ENCODE peak calls at places on chromosome 2, in seven cellular contexts. M, Q, X, R, H, Y and C are unnamed samples.

GRCh38 chr2:65549262-65550036 is 117.0 kb upstream of the SPRED2 start:
- DNase-seq in M (no peak), Q (peak), X (no peak), R (no peak), H (no peak), Y (no peak), C (no peak)

GRCh38 chr2:17309741-17310339 is 208.4 kb downstream of the RAD51AP2 start:
- DNase-seq in M (no peak), Q (peak), X (peak), R (peak), H (no peak), Y (peak), C (peak)

GRCh38 chr2:168396131-168396530 is 59.9 kb upstream of the CERS6 start:
- DNase-seq in M (no peak), Q (no peak), X (peak), R (no peak), H (no peak), Y (no peak), C (peak)

GRCh38 chr2:19187323-19188020 is 171.0 kb downstream of the OSR1 start:
- DNase-seq in M (no peak), Q (no peak), X (peak), R (no peak), H (no peak), Y (peak), C (no peak)

GRCh38 chr2:64237266-64237665 is 93.0 kb upstream of the PELI1 start:
- DNase-seq in M (no peak), Q (no peak), X (no peak), R (no peak), H (no peak), Y (no peak), C (no peak)

GRCh38 chr2:231911381-231911780 is 14.8 kb downstream of the NPPC start:
- DNase-seq in M (no peak), Q (no peak), X (no peak), R (no peak), H (no peak), Y (no peak), C (no peak)

GRCh38 chr2:239361311-239361642 is 39.5 kb downstream of the HDAC4 start:
- DNase-seq in M (no peak), Q (no peak), X (no peak), R (no peak), H (no peak), Y (no peak), C (peak)

GRCh38 chr2:178761759-178762371 is 45.4 kb downstream of the TTN start:
- DNase-seq in M (no peak), Q (peak), X (peak), R (peak), H (no peak), Y (peak), C (peak)

GRCh38 chr2:18701981-18702380 is 112.6 kb upstream of the NT5C1B start:
- DNase-seq in M (no peak), Q (no peak), X (peak), R (no peak), H (no peak), Y (peak), C (peak)

GRCh38 chr2:129319422-129319717 is 660.1 kb upstream of the RAB6C start:
- DNase-seq in M (no peak), Q (no peak), X (no peak), R (no peak), H (no peak), Y (no peak), C (no peak)

GRCh38 chr2:202479090-202479489 is 103.0 kb downstream of the BMPR2 start:
- DNase-seq in M (no peak), Q (no peak), X (no peak), R (no peak), H (no peak), Y (no peak), C (no peak)

GRCh38 chr2:1866402-1867091 is 122.2 kb upstream of the PXDN start:
- DNase-seq in M (no peak), Q (no peak), X (peak), R (no peak), H (no peak), Y (no peak), C (peak)

GRCh38 chr2:107419191-107419590 is 407.5 kb upstream of the RGPD4 start:
- DNase-seq in M (no peak), Q (no peak), X (no peak), R (no peak), H (no peak), Y (no peak), C (no peak)

GRCh38 chr2:204834716-204835115 is 289.4 kb downstream of the PARD3B start:
- DNase-seq in M (no peak), Q (no peak), X (no peak), R (no peak), H (no peak), Y (no peak), C (no peak)

GRCh38 chr2:178700922-178701342 is 106.3 kb downstream of the TTN start:
- DNase-seq in M (no peak), Q (peak), X (peak), R (peak), H (no peak), Y (peak), C (peak)

GRCh38 chr2:239306274-239307220 is 94.3 kb downstream of the HDAC4 start:
- DNase-seq in M (peak), Q (no peak), X (no peak), R (no peak), H (no peak), Y (no peak), C (no peak)

GRCh38 chr2:222946700-222947278 is 86.0 kb downstream of the ACSL3 start:
- DNase-seq in M (no peak), Q (no peak), X (peak), R (no peak), H (no peak), Y (no peak), C (no peak)

GRCh38 chr2:8659092-8659734 is 22.6 kb upstream of the ID2 start:
- DNase-seq in M (no peak), Q (peak), X (no peak), R (no peak), H (no peak), Y (no peak), C (no peak)

GRCh38 chr2:178924817-178925216 is 117.6 kb upstream of the TTN start:
- DNase-seq in M (no peak), Q (no peak), X (no peak), R (no peak), H (no peak), Y (peak), C (no peak)

GRCh38 chr2:71778514-71779305 is 325.3 kb downstream of the DYSF start:
- DNase-seq in M (no peak), Q (no peak), X (no peak), R (peak), H (no peak), Y (peak), C (no peak)

GRCh38 chr2:42560886-42561285 is 7.5 kb upstream of the MTA3 start:
- DNase-seq in M (no peak), Q (no peak), X (no peak), R (no peak), H (no peak), Y (no peak), C (no peak)

GRCh38 chr2:231674587-231675334 is 33.6 kb upstream of the PTMA start:
- DNase-seq in M (peak), Q (peak), X (peak), R (peak), H (peak), Y (peak), C (peak)

GRCh38 chr2:31764169-31764568 is 183.4 kb upstream of the SRD5A2 start:
- DNase-seq in M (no peak), Q (no peak), X (no peak), R (no peak), H (no peak), Y (peak), C (no peak)

GRCh38 chr2:55887351-55887750 is 36.2 kb downstream of the EFEMP1 start:
- DNase-seq in M (no peak), Q (no peak), X (peak), R (no peak), H (no peak), Y (no peak), C (peak)

GRCh38 chr2:200613692-200614091 is 27.9 kb downstream of the AOX1 start:
- DNase-seq in M (no peak), Q (no peak), X (no peak), R (no peak), H (no peak), Y (no peak), C (no peak)

GRCh38 chr2:190562121-190562520 is 27.6 kb upstream of the NEMP2 start:
- DNase-seq in M (no peak), Q (no peak), X (no peak), R (no peak), H (peak), Y (no peak), C (no peak)

GRCh38 chr2:42128731-42129486 is 40.2 kb upstream of the EML4 start:
- DNase-seq in M (no peak), Q (no peak), X (peak), R (peak), H (no peak), Y (no peak), C (peak)

GRCh38 chr2:208820289-208820688 is 413.7 kb downstream of the PTH2R start:
- DNase-seq in M (no peak), Q (peak), X (peak), R (peak), H (no peak), Y (peak), C (peak)

GRCh38 chr2:10307561-10308156 is 5.0 kb downstream of the HPCAL1 start:
- DNase-seq in M (no peak), Q (no peak), X (peak), R (peak), H (no peak), Y (no peak), C (no peak)

GRCh38 chr2:221176666-221177065 is 395.4 kb downstream of the EPHA4 start:
- DNase-seq in M (no peak), Q (no peak), X (no peak), R (peak), H (no peak), Y (no peak), C (no peak)

GRCh38 chr2:187075106-187076070 is 226.4 kb upstream of the ZSWIM2 start:
- DNase-seq in M (no peak), Q (no peak), X (no peak), R (no peak), H (peak), Y (no peak), C (no peak)

GRCh38 chr2:216713691-216714411 is 18.5 kb upstream of the IGFBP5 start:
- DNase-seq in M (peak), Q (no peak), X (peak), R (peak), H (peak), Y (peak), C (peak)

GRCh38 chr2:240463866-240464481 is 28.5 kb downstream of the GPC1 start:
- DNase-seq in M (peak), Q (no peak), X (no peak), R (no peak), H (peak), Y (no peak), C (no peak)

GRCh38 chr2:69036926-69037325 is 23.9 kb downstream of the ANTXR1 start:
- DNase-seq in M (no peak), Q (no peak), X (peak), R (no peak), H (no peak), Y (no peak), C (peak)

GRCh38 chr2:31216734-31217133 is 581 bp downstream of the CAPN14 start:
- DNase-seq in M (no peak), Q (no peak), X (no peak), R (no peak), H (no peak), Y (no peak), C (no peak)

GRCh38 chr2:23381084-23381483 is 3.9 kb upstream of the KLHL29 start:
- DNase-seq in M (peak), Q (no peak), X (peak), R (peak), H (peak), Y (peak), C (peak)

GRCh38 chr2:113181491-113182051 is 7.8 kb downstream of the PSD4 start:
- DNase-seq in M (no peak), Q (no peak), X (no peak), R (no peak), H (no peak), Y (no peak), C (no peak)

DNA sequence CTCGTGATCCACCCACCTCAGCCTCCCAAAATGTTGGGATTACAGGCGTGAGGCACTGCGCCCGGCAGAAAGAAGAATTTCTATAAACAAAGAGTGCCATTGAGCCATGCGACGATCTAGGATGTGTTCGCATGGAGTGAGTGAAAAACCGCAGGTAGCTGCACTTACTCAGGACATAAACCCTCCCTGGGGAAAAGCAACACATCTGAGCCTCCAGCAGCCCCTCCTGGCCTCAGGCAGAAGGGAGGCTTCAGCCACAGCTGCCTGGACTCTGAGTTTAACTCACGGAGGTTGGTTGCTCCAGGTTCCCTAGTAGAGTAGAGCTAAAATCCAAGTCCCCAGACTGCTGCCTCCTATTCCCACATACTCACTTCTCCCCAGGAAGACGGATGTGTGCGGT is 11.3 kb upstream of the STK25 start:
- DNase-seq in M (no peak), Q (no peak), X (no peak), R (no peak), H (no peak), Y (no peak), C (no peak)
- TF ChIP-seq CTCF in M (no peak), Q (no peak), X (no peak), R (no peak), H (no peak), Y (no peak), C (no peak)

DNA sequence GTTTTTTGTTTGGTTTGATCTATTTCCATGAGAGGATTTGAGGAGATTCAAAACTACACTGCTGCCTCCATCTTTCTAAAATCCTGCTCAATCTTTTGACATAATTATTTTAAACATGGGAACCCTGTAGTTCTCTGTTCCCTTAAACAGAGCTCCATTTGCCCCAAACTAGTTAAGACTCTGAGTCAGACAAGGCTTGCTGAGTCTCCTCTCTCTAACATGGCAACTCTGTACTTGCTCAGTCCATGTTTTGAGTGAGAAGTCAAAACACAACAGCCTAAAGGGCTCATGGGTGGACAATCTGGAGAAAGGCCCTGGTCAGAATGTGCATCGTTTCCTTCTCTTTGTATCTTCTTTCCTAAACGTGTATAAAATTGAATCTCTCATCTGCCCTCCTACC is 7.1 kb upstream of the STAMBP start:
- DNase-seq in M (no peak), Q (no peak), X (no peak), R (no peak), H (no peak), Y (no peak), C (no peak)
- H3K4me3 ChIP-seq in M (no peak), Q (no peak), X (no peak), R (no peak), H (no peak), Y (no peak), C (no peak)

DNA sequence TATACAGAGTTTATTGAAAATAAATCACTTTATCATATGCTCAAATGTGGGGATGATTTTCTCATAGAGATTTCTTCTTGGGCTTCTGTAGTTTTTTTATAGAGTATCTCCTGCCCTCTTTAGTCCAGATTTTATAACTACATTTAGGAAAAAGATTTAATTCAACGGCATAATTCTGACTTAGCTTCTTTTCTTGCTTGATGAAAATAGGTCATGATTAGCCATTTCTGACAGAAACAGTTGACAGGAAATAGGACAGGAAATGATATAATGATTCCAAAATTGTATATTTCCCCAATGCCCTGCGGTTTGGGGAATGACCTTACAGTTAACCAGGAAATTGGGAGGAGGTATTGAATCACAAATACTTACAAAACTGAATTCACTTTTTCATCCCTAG is 1531.9 kb upstream of the ACVR2A start:
- DNase-seq in M (no peak), Q (no peak), X (peak), R (peak), H (no peak), Y (peak), C (peak)
- TF ChIP-seq CTCF in M (no peak), Q (peak), X (peak), R (peak), H (no peak), Y (peak), C (peak)

GRCh38 chr2:149596471-149596870 is 8.9 kb upstream of the MMADHC start:
- DNase-seq in M (no peak), Q (no peak), X (no peak), R (no peak), H (no peak), Y (no peak), C (no peak)

GRCh38 chr2:149601141-149601796 is 13.7 kb upstream of the MMADHC start:
- DNase-seq in M (no peak), Q (no peak), X (peak), R (peak), H (no peak), Y (peak), C (peak)

GRCh38 chr2:149595069-149595963 is 7.7 kb upstream of the MMADHC start:
- DNase-seq in M (no peak), Q (no peak), X (peak), R (no peak), H (no peak), Y (peak), C (peak)

GRCh38 chr2:149597050-149598013 is 9.8 kb upstream of the MMADHC start:
- DNase-seq in M (peak), Q (peak), X (peak), R (peak), H (no peak), Y (peak), C (peak)

DNA sequence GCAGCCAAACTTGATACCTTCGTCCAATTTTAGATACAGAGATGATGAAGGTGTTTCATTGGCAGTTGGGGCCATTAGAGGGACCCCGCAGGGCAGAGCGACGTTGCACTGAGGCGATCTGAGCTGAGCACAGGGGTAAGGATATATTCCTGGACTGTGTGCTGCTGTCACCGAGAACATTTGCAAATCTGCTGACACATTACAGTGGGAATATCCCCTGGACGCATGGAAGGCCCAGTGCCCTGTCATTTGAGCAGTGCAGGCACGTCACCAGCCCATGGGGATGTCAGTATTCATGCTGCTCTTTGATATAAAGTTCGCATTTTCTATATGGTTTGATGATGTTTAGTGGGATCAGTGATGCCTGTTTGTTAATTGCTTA is 10.4 kb upstream of the MMADHC start:
- DNase-seq in M (no peak), Q (peak), X (peak), R (no peak), H (no peak), Y (no peak), C (no peak)
- H3K4me3 ChIP-seq in M (no peak), Q (peak), X (peak), R (no peak), H (peak), Y (peak), C (peak)

DNA sequence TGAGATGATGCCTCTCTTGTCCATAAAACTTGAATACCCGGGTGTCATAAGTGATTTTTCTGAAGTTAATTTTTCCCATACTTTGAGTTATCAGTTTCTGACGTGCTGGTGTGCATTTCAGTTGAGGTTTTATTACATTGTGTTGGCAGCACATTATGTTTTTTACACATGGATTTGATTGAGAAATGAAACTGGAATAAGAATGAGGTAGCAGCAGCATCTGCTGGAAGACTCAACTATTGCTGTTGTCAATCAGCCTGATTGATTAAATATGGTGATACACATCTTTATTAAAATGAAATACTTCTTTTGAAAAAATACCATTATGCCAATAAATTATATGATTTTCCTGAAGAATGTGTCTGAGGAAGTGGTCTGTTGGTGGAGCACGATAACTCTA is 60.5 kb downstream of the INSIG2 start:
- DNase-seq in M (no peak), Q (no peak), X (no peak), R (no peak), H (no peak), Y (no peak), C (peak)
- TF ChIP-seq CTCF in M (no peak), Q (peak), X (no peak), R (peak), H (no peak), Y (no peak), C (no peak)

GRCh38 chr2:218280260-218280870 is 10.0 kb downstream of the PNKD start:
- DNase-seq in M (no peak), Q (no peak), X (no peak), R (no peak), H (no peak), Y (no peak), C (no peak)

GRCh38 chr2:218281449-218281848 is 10.9 kb downstream of the TMBIM1 start:
- DNase-seq in M (no peak), Q (no peak), X (peak), R (no peak), H (no peak), Y (peak), C (no peak)

GRCh38 chr2:218284106-218284811 is 8.0 kb downstream of the TMBIM1 start:
- DNase-seq in M (no peak), Q (no peak), X (peak), R (no peak), H (no peak), Y (peak), C (peak)

GRCh38 chr2:218285604-218286003 is 6.7 kb downstream of the TMBIM1 start:
- DNase-seq in M (no peak), Q (no peak), X (peak), R (no peak), H (peak), Y (peak), C (no peak)

GRCh38 chr2:218282173-218282991 is 9.9 kb downstream of the TMBIM1 start:
- DNase-seq in M (no peak), Q (peak), X (peak), R (no peak), H (peak), Y (peak), C (no peak)
- H3K4me3 ChIP-seq in M (no peak), Q (no peak), X (no peak), R (no peak), H (no peak), Y (peak), C (no peak)

GRCh38 chr2:174634130-174635014 is 36.8 kb upstream of the WIPF1 start:
- DNase-seq in M (no peak), Q (no peak), X (no peak), R (no peak), H (no peak), Y (no peak), C (peak)
- TF ChIP-seq CTCF in M (no peak), Q (no peak), X (no peak), R (no peak), H (no peak), Y (no peak), C (no peak)